ENCODE peak calls at places on chromosomes 11 and 22, in four cellular contexts. One of them, this sample, is unnamed.

GRCh38 chr11:86143429-86144030 is 74.6 kb upstream of the PICALM start:
- DNase-seq in adrenal gland: no peak
- DNase-seq in aorta: no peak
- DNase-seq in cardiac muscle cell: no peak
- DNase-seq in this sample: peak; percentile 30

GRCh38 chr11:66727282-66727882 is 1.6 kb downstream of the SPTBN2 start:
- DNase-seq in aorta: no peak
- DNase-seq in adrenal gland: peak; percentile 51
- DNase-seq in cardiac muscle cell: peak; percentile 47
- DNase-seq in this sample: peak; percentile 51

GRCh38 chr22:22880645-22881044 is 7.0 kb upstream of the IGLL5 start:
- DNase-seq in aorta: no peak
- DNase-seq in cardiac muscle cell: no peak
- DNase-seq in adrenal gland: no peak
- DNase-seq in this sample: no peak

GRCh38 chr11:3213659-3214419 is 4.8 kb downstream of the MRGPRG start:
- DNase-seq in aorta: peak; percentile 64
- DNase-seq in adrenal gland: no peak
- DNase-seq in cardiac muscle cell: no peak
- DNase-seq in this sample: no peak

GRCh38 chr11:124510279-124510678 is 33.2 kb downstream of the OR8B12 start:
- DNase-seq in adrenal gland: no peak
- DNase-seq in aorta: no peak
- DNase-seq in cardiac muscle cell: no peak
- DNase-seq in this sample: no peak

GRCh38 chr11:65493367-65494176 is 5.3 kb upstream of the MALAT1 start:
- DNase-seq in cardiac muscle cell: peak; percentile 93
- DNase-seq in adrenal gland: peak; percentile 88
- DNase-seq in aorta: peak; percentile 92
- DNase-seq in this sample: peak; percentile 76

GRCh38 chr11:57162179-57162898 is 19.4 kb upstream of the LRRC55 start:
- DNase-seq in aorta: no peak
- DNase-seq in adrenal gland: no peak
- DNase-seq in cardiac muscle cell: no peak
- DNase-seq in this sample: no peak

GRCh38 chr22:20207277-20208025 is 56.6 kb upstream of the CCDC188 start:
- DNase-seq in adrenal gland: no peak
- DNase-seq in aorta: no peak
- DNase-seq in cardiac muscle cell: no peak
- DNase-seq in this sample: no peak

GRCh38 chr11:20609727-20610707 is 10.6 kb downstream of the SLC6A5 start:
- DNase-seq in adrenal gland: peak; percentile 86
- DNase-seq in cardiac muscle cell: peak; percentile 81
- DNase-seq in aorta: peak; percentile 88
- DNase-seq in this sample: peak; percentile 73

GRCh38 chr22:24894220-24894975 is 52.1 kb downstream of the LHFPL7 start:
- DNase-seq in adrenal gland: peak; percentile 91
- DNase-seq in aorta: peak; percentile 92
- DNase-seq in cardiac muscle cell: peak; percentile 96
- DNase-seq in this sample: peak; percentile 81

GRCh38 chr11:44788536-44789227 is 61.9 kb downstream of the TSPAN18 start:
- DNase-seq in aorta: peak; percentile 28
- DNase-seq in adrenal gland: no peak
- DNase-seq in cardiac muscle cell: no peak
- DNase-seq in this sample: peak; percentile 16

GRCh38 chr11:7851391-7851790 is 54.6 kb upstream of the OR5P2 start:
- DNase-seq in cardiac muscle cell: no peak
- DNase-seq in adrenal gland: no peak
- DNase-seq in aorta: no peak
- DNase-seq in this sample: no peak

GRCh38 chr11:106482920-106483761 is 405.7 kb downstream of the AASDHPPT start:
- DNase-seq in aorta: no peak
- DNase-seq in adrenal gland: no peak
- DNase-seq in cardiac muscle cell: peak; percentile 82
- DNase-seq in this sample: no peak

GRCh38 chr11:77171885-77172665 is 44.0 kb downstream of the MYO7A start:
- DNase-seq in cardiac muscle cell: no peak
- DNase-seq in aorta: no peak
- DNase-seq in adrenal gland: no peak
- DNase-seq in this sample: peak; percentile 39

GRCh38 chr11:112735470-112735869 is 225.8 kb upstream of the NCAM1 start:
- DNase-seq in aorta: no peak
- DNase-seq in adrenal gland: no peak
- DNase-seq in cardiac muscle cell: no peak
- DNase-seq in this sample: no peak

GRCh38 chr11:65112551-65113360 is 1.1 kb downstream of the TM7SF2 start:
- DNase-seq in cardiac muscle cell: no peak
- DNase-seq in adrenal gland: peak; percentile 77
- DNase-seq in aorta: peak; percentile 92
- DNase-seq in this sample: peak; percentile 61

GRCh38 chr11:128026596-128026995 is 560.8 kb downstream of the ETS1 start:
- DNase-seq in adrenal gland: peak; percentile 67
- DNase-seq in aorta: no peak
- DNase-seq in cardiac muscle cell: peak; percentile 95
- DNase-seq in this sample: no peak

GRCh38 chr11:27873664-27874063 is 173.4 kb upstream of the BDNF start:
- DNase-seq in aorta: no peak
- DNase-seq in cardiac muscle cell: no peak
- DNase-seq in adrenal gland: no peak
- DNase-seq in this sample: no peak

GRCh38 chr11:75745807-75746206 is 22.8 kb upstream of the DGAT2 start:
- DNase-seq in cardiac muscle cell: no peak
- DNase-seq in adrenal gland: no peak
- DNase-seq in aorta: no peak
- DNase-seq in this sample: no peak

GRCh38 chr11:112761911-112762685 is 199.1 kb upstream of the NCAM1 start:
- DNase-seq in cardiac muscle cell: no peak
- DNase-seq in aorta: no peak
- DNase-seq in adrenal gland: no peak
- DNase-seq in this sample: no peak

GRCh38 chr22:31394326-31394725 is 5.1 kb upstream of the DRG1 start:
- DNase-seq in adrenal gland: no peak
- DNase-seq in cardiac muscle cell: no peak
- DNase-seq in aorta: no peak
- DNase-seq in this sample: no peak

GRCh38 chr11:114232400-114233070 is 63.7 kb upstream of the NNMT start:
- DNase-seq in adrenal gland: no peak
- DNase-seq in cardiac muscle cell: no peak
- DNase-seq in aorta: no peak
- DNase-seq in this sample: no peak

GRCh38 chr11:93529707-93530467 is 13.3 kb downstream of the SMCO4 start:
- DNase-seq in aorta: no peak
- DNase-seq in adrenal gland: peak; percentile 45
- DNase-seq in cardiac muscle cell: no peak
- DNase-seq in this sample: peak; percentile 68

GRCh38 chr11:128288368-128288767 is 299.0 kb downstream of the ETS1 start:
- DNase-seq in adrenal gland: no peak
- DNase-seq in aorta: no peak
- DNase-seq in cardiac muscle cell: no peak
- DNase-seq in this sample: no peak

GRCh38 chr11:16933756-16934603 is 80.2 kb downstream of the PLEKHA7 start:
- DNase-seq in cardiac muscle cell: peak; percentile 64
- DNase-seq in aorta: no peak
- DNase-seq in adrenal gland: no peak
- DNase-seq in this sample: peak; percentile 64

GRCh38 chr11:70503201-70503877 is 105.0 kb downstream of the CTTN start:
- DNase-seq in aorta: peak; percentile 38
- DNase-seq in cardiac muscle cell: no peak
- DNase-seq in adrenal gland: no peak
- DNase-seq in this sample: no peak

GRCh38 chr22:42022162-42022847 is 23.7 kb downstream of the WBP2NL start:
- DNase-seq in aorta: no peak
- DNase-seq in adrenal gland: no peak
- DNase-seq in cardiac muscle cell: no peak
- DNase-seq in this sample: no peak

GRCh38 chr11:30760341-30760740 is 174.2 kb upstream of the MPPED2 start:
- DNase-seq in cardiac muscle cell: no peak
- DNase-seq in aorta: no peak
- DNase-seq in adrenal gland: no peak
- DNase-seq in this sample: no peak

GRCh38 chr11:63855975-63856374 is 17.1 kb downstream of the MARK2 start:
- DNase-seq in adrenal gland: no peak
- DNase-seq in cardiac muscle cell: no peak
- DNase-seq in aorta: no peak
- DNase-seq in this sample: no peak

GRCh38 chr11:63862923-63863322 is 24.0 kb downstream of the MARK2 start:
- DNase-seq in aorta: peak; percentile 2
- DNase-seq in adrenal gland: peak; percentile 44
- DNase-seq in cardiac muscle cell: no peak
- DNase-seq in this sample: no peak

GRCh38 chr11:63854696-63855095 is 15.8 kb downstream of the MARK2 start:
- DNase-seq in aorta: no peak
- DNase-seq in adrenal gland: no peak
- DNase-seq in cardiac muscle cell: no peak
- DNase-seq in this sample: no peak

GRCh38 chr11:63858628-63859550 is 20.0 kb downstream of the MARK2 start:
- DNase-seq in adrenal gland: peak; percentile 59
- DNase-seq in cardiac muscle cell: peak; percentile 91
- DNase-seq in aorta: peak; percentile 30
- DNase-seq in this sample: peak; percentile 72
- H3K4me1 ChIP-seq in adrenal gland: peaks cover 46% of the 10 kb centered on the region
- H3K4me1 ChIP-seq in cardiac muscle cell: no peaks in the 10 kb centered on the region
- H3K4me1 ChIP-seq in aorta: no peaks in the 10 kb centered on the region
- H3K4me1 ChIP-seq in this sample: peaks cover 2% of the 10 kb centered on the region

DNA sequence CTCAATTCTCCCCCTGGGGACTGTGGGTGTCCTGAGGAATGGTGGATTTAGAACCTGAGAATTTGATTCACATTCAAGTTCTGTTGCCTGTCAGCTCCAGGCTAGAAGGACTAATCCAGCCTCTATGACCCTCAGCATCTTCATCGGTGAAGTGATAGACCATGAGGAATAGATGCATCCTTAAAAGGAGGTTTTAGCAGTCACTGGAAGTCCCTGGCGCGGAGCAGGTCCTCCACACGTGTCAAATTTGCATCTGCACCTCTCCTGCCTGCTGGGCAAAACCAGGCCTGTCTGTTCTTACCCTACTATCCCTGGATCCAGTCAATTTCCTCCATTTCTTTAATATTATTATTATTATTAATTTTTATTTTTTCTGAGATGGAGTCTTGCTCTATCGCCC is 808.4 kb downstream of the TBC1D22A start:
- DNase-seq in adrenal gland: no peak
- DNase-seq in cardiac muscle cell: no peak
- DNase-seq in aorta: peak; percentile 19
- DNase-seq in this sample: no peak
- H3K9me3 ChIP-seq in adrenal gland: no peaks in the 10 kb centered on the region
- H3K9me3 ChIP-seq in cardiac muscle cell: no peaks in the 10 kb centered on the region
- H3K9me3 ChIP-seq in aorta: no peaks in the 10 kb centered on the region
- H3K9me3 ChIP-seq in this sample: no peaks in the 10 kb centered on the region

GRCh38 chr22:35399114-35399677 is 744 bp upstream of the MCM5 start:
- DNase-seq in aorta: no peak
- DNase-seq in cardiac muscle cell: no peak
- DNase-seq in adrenal gland: no peak
- DNase-seq in this sample: no peak

GRCh38 chr22:35398574-35398973 is 1.4 kb upstream of the MCM5 start:
- DNase-seq in cardiac muscle cell: no peak
- DNase-seq in aorta: no peak
- DNase-seq in adrenal gland: no peak
- DNase-seq in this sample: no peak

GRCh38 chr22:35401863-35402262 is 1.9 kb downstream of the MCM5 start:
- DNase-seq in cardiac muscle cell: no peak
- DNase-seq in adrenal gland: no peak
- DNase-seq in aorta: no peak
- DNase-seq in this sample: no peak

GRCh38 chr22:35399678-35400334 is at the start of gene MCM5:
- DNase-seq in aorta: peak; percentile 98
- DNase-seq in cardiac muscle cell: peak; percentile 98
- DNase-seq in adrenal gland: peak; percentile 98
- DNase-seq in this sample: peak; percentile 98

DNA sequence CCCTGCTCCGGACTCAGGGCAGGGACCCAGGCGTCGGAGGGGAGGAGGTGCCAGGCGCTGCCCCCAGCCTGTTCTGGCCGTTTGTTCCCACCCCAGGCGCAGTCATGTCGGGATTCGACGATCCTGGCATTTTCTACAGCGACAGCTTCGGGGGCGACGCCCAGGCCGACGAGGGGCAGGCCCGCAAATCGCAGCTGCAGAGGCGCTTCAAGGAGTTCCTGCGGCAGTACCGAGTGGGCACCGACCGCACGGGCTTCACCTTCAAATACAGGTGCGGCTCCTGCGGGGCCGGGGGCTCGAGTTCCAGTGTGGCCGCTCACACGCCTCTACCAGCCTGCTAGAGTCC is 368 bp downstream of the MCM5 start:
- DNase-seq in cardiac muscle cell: no peak
- DNase-seq in aorta: no peak
- DNase-seq in adrenal gland: no peak
- DNase-seq in this sample: no peak
- H3K27ac ChIP-seq in cardiac muscle cell: no peak overlapping the region
- H3K27ac ChIP-seq in aorta: no peak overlapping the region
- H3K27ac ChIP-seq in adrenal gland: no peak overlapping the region
- H3K27ac ChIP-seq in this sample: no peak overlapping the region

DNA sequence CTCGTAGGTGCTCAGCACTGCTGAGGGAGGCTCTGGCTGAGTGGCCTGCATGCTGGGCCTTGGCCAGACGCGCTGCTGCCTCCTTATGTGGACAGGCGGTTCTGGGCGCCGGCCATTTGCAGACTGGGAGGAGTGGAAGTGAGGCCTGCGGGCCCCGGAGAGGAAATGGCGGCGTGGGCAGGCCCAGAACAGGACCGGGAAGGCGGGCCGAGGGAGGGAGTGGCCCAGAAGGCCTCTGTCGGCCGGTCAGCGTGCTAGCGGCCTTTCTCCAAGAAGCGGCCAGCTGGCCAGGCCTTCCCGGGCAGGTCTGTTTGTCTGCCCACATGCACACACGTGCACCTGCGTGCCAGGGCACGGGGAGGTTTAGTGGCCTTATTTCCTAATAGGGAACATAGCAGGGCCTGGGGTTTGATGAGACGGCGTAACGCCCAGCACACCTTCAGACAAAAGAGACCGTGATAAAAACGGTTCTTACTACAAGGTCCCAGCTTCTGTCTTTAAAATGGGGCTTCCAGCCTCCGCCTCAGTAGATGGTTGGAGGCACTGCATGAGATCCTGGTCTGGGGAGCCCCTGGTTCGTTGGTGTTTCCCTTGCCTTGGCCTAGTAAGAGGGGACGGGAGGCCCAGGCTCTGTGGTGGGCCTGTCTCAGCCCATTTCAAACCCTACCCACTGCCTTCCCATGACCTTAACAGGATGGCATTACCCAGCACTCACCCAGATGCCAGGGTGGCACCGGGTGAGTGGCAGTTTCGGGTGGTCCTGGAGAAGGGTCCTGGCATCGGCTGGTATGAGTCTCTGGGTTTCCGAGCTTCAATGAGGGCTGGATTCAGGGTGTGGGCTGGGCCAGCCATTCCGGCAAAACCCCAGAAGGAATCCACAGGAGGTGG is 65.1 kb upstream of the PPARA start:
- DNase-seq in adrenal gland: peak; percentile 86
- DNase-seq in cardiac muscle cell: peak; percentile 28
- DNase-seq in aorta: peak; percentile 94
- DNase-seq in this sample: peak; percentile 96
- H3K4me1 ChIP-seq in adrenal gland: peaks cover 97% of the 10 kb centered on the region
- H3K4me1 ChIP-seq in cardiac muscle cell: no peaks in the 10 kb centered on the region
- H3K4me1 ChIP-seq in aorta: peaks cover 6% of the 10 kb centered on the region
- H3K4me1 ChIP-seq in this sample: peaks cover 36% of the 10 kb centered on the region

This sample was measured in right cardiac atrium.